ENCODE peak calls at places on chromosome 15, in seven cellular contexts. M, P, A, I, U, L and C are unnamed samples.
A peak's percentile ranks its signal among the peaks of the same experiment; 100 is the strongest.

GRCh38 chr15:76903251-76903681 is 1.9 kb downstream of the SCAPER start:
- DNase-seq in U (no peak), P (no peak), I (peak; percentile 50), M (no peak), A (no peak), L (peak; percentile 27), C (peak; percentile 33)

GRCh38 chr15:100030586-100031249 is 297.5 kb upstream of the LYSMD4 start:
- DNase-seq in U (no peak), M (no peak), A (no peak), I (no peak), P (no peak), L (no peak), C (no peak)

GRCh38 chr15:28881170-28881569 is 4.6 kb upstream of the APBA2 start:
- DNase-seq in L (no peak), U (no peak), A (no peak), I (no peak), P (no peak), M (no peak), C (no peak)

GRCh38 chr15:41905360-41905793 is 11.5 kb upstream of the SPTBN5 start:
- DNase-seq in I (peak; percentile 59), M (no peak), P (no peak), L (no peak), A (no peak), U (no peak), C (no peak)

GRCh38 chr15:88658972-88659931 is 20.4 kb downstream of the ISG20 start:
- DNase-seq in P (no peak), U (no peak), A (no peak), M (no peak), I (no peak), L (no peak), C (no peak)

GRCh38 chr15:73081321-73081958 is 29.2 kb downstream of the NEO1 start:
- DNase-seq in L (peak; percentile 41), P (no peak), I (peak; percentile 17), A (no peak), U (peak; percentile 24), M (no peak), C (peak; percentile 20)

GRCh38 chr15:47792231-47792630 is 74.9 kb downstream of the SEMA6D start:
- DNase-seq in L (no peak), P (no peak), A (no peak), I (no peak), U (no peak), M (no peak), C (no peak)

GRCh38 chr15:76533995-76534394 is 197.4 kb downstream of the ISL2 start:
- DNase-seq in U (no peak), I (no peak), A (no peak), M (no peak), L (peak; percentile 32), P (no peak), C (no peak)

GRCh38 chr15:84685304-84685703 is 27.3 kb upstream of the NMB start:
- DNase-seq in P (peak; percentile 23), A (no peak), M (peak; percentile 13), U (no peak), L (no peak), I (no peak), C (peak; percentile 26)

GRCh38 chr15:57138260-57138895 is 219.9 kb downstream of the TCF12 start:
- DNase-seq in L (peak; percentile 34), M (peak; percentile 26), U (peak; percentile 17), I (peak; percentile 56), P (no peak), A (no peak), C (peak; percentile 72)

GRCh38 chr15:58932791-58933310 is 628 bp downstream of the SLTM start:
- DNase-seq in L (no peak), M (no peak), U (peak; percentile 50), I (peak; percentile 77), A (no peak), P (no peak), C (no peak)

GRCh38 chr15:78408961-78409360 is 29.1 kb upstream of the IREB2 start:
- DNase-seq in L (no peak), I (no peak), U (no peak), M (no peak), A (no peak), P (no peak), C (no peak)

GRCh38 chr15:101189708-101190107 is 62.1 kb downstream of the CHSY1 start:
- DNase-seq in P (no peak), M (no peak), L (no peak), I (no peak), U (no peak), A (no peak), C (no peak)

GRCh38 chr15:68272797-68273271 is 4.7 kb upstream of the FEM1B start:
- DNase-seq in I (no peak), P (no peak), A (no peak), M (no peak), U (no peak), L (no peak), C (no peak)

GRCh38 chr15:83613146-83613635 is 40.7 kb upstream of the ADAMTSL3 start:
- DNase-seq in I (no peak), P (no peak), M (no peak), A (no peak), L (no peak), U (no peak), C (no peak)

GRCh38 chr15:55250951-55251350 is 38.7 kb downstream of the RAB27A start:
- DNase-seq in M (no peak), P (no peak), I (no peak), A (no peak), L (no peak), U (no peak), C (no peak)

GRCh38 chr15:90143176-90143655 is 40.9 kb upstream of the IDH2 start:
- DNase-seq in U (peak; percentile 95), P (peak; percentile 81), A (peak; percentile 60), I (peak; percentile 93), M (peak; percentile 85), L (no peak), C (peak; percentile 95)

GRCh38 chr15:47801522-47801921 is 84.2 kb downstream of the SEMA6D start:
- DNase-seq in P (no peak), I (no peak), U (no peak), M (no peak), A (no peak), L (no peak), C (no peak)

GRCh38 chr15:59846100-59846499 is 157.0 kb upstream of the BNIP2 start:
- DNase-seq in A (no peak), U (no peak), I (no peak), M (no peak), L (no peak), P (no peak), C (no peak)

DNA sequence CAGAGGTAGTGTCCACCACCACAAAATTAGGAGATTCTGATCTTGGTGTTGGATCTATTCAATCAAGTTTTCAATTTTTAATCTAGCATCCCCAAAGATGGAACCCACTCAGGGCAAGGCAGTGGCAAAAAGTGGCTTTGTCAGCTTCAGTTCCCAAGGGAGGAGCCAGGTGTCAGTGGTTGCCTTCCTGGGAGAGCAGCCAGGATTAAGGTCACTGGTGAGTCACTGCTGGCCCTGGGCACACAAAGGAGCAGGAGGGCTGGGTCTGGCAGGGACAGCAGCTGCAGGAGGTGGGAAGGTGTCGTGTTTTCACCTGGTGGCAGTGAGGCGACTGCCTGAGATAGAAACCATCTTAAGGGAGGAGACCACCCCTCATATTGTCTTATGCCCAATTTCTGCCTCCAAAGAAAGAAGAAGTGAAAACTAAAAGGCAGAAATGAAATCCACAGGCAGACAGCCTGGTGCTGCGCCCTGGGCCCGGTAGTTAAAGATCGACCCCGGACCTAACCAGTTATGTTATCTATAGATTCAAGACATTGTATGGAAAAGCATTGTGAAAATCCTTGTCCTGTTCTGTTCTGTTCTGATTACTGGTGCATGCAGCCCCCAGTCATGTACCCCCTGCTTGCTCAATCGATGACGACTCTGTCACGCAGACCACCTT is 5.9 kb upstream of the KLHL25 start:
- DNase-seq in P (peak; percentile 82), U (peak; percentile 97), A (no peak), I (no peak), L (peak; percentile 78), M (peak; percentile 84), C (peak; percentile 90)
- TF ChIP-seq CTCF in P (peak; percentile 50), U (peak; percentile 74), A (no peak), I (peak; percentile 21), L (peak; percentile 77), M (peak; percentile 23), C (peak; percentile 72)

GRCh38 chr15:98583758-98584157 is 64.6 kb upstream of the IGF1R start:
- DNase-seq in A (no peak), P (no peak), L (no peak), U (no peak), M (no peak), I (no peak), C (no peak)
- H3K27me3 ChIP-seq in A (peaks cover 7% of the 10 kb centered on the region), P (no peaks in the 10 kb centered on the region), L (peaks cover 39% of the 10 kb centered on the region), U (no peaks in the 10 kb centered on the region), M (peaks cover 83% of the 10 kb centered on the region), I (peaks cover 28% of the 10 kb centered on the region), C (peaks cover 84% of the 10 kb centered on the region)

DNA sequence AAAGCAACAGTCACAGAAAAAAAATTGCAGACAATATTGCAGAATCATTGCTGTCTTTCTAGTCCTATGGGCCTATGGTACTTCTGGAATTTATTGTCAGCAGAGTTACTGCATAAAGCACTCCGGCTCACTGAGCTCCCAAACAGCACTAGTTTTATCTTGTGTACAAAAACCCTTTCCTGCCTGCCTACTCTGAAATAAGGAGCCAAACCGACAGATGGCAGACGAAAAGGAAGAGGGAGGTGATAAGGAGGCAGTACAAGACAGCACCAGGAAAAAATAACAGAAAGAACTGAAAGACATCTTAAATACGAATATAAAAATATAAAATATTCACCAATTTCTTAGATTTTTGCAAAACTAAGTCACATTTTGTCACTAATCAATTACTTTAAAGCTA is 15.6 kb downstream of the HERC1 start:
- DNase-seq in U (peak; percentile 15), A (no peak), L (no peak), M (no peak), P (no peak), I (no peak), C (peak; percentile 44)
- TF ChIP-seq CTCF in U (no peak), A (no peak), L (no peak), M (no peak), P (no peak), I (no peak), C (no peak)

GRCh38 chr15:69628256-69629093 is 175.9 kb downstream of the RPLP1 start:
- DNase-seq in P (no peak), U (no peak), I (no peak), L (no peak), A (no peak), M (no peak), C (no peak)

GRCh38 chr15:69629631-69630161 is 177.1 kb downstream of the RPLP1 start:
- DNase-seq in P (no peak), U (no peak), L (no peak), A (no peak), I (no peak), M (no peak), C (no peak)

GRCh38 chr15:69634860-69635259 is 182.2 kb downstream of the RPLP1 start:
- DNase-seq in U (no peak), I (no peak), P (no peak), A (no peak), L (no peak), M (no peak), C (no peak)

GRCh38 chr15:69631005-69631404 is 178.4 kb downstream of the RPLP1 start:
- DNase-seq in A (no peak), U (no peak), I (no peak), L (no peak), M (no peak), P (no peak), C (no peak)

DNA sequence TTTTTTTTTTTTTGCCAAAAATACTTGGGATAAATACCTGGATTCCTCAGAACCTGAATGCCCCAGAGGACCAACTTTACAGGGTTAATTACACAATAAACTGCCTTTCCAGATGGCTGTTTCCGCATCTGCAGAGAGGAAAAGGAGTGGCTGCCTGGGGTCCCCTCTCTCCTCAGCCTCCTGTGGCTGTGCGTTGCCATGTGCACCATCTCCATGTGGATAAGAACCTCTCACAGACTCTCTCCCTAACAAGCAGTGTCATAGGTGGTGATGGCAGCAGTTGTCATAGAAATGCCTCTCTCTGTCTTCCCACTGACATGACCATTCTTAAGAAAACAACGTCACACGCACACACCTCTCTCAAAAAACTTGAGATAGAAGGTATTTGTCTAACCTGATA is 179.4 kb downstream of the RPLP1 start:
- DNase-seq in I (peak; percentile 56), U (no peak), A (no peak), M (no peak), L (no peak), P (no peak), C (no peak)
- H3K27me3 ChIP-seq in I (peaks cover 29% of the 10 kb centered on the region), U (no peaks in the 10 kb centered on the region), A (no peaks in the 10 kb centered on the region), M (peaks cover 7% of the 10 kb centered on the region), L (peaks cover 75% of the 10 kb centered on the region), P (no peaks in the 10 kb centered on the region), C (no peaks in the 10 kb centered on the region)